ENCODE peak calls at places on chromosomes 4 and X, in five cellular contexts. O is testis, D is ovary, Q is IMR-90, X is A549. P is an unnamed sample.

GRCh38 chr4:86306816-86307215 is 53.0 kb downstream of the MAPK10 start:
- DNase-seq in O (no peak), D (no peak), Q (peak), X (no peak), P (no peak)

GRCh38 chr4:133559987-133560386 is 410.9 kb downstream of the PCDH10 start:
- DNase-seq in O (no peak), D (no peak), Q (no peak), X (no peak), P (peak)

GRCh38 chr4:5753766-5754528 is 42.9 kb downstream of the EVC start:
- DNase-seq in O (no peak), D (no peak), Q (peak), X (peak), P (no peak)

GRCh38 chr4:40245794-40246546 is 49.1 kb downstream of the RHOH start:
- DNase-seq in O (no peak), D (no peak), Q (no peak), X (no peak), P (no peak)

GRCh38 chrX:11792461-11793421 is 34.7 kb downstream of the MSL3 start:
- DNase-seq in O (no peak), D (no peak), Q (no peak), X (peak), P (peak)

GRCh38 chr4:30825008-30825765 is 105.0 kb downstream of the PCDH7 start:
- DNase-seq in O (no peak), D (no peak), Q (peak), X (no peak), P (no peak)

GRCh38 chrX:106278951-106279350 is 110.8 kb downstream of the PWWP3B start:
- DNase-seq in O (no peak), D (no peak), Q (no peak), X (no peak), P (no peak)

GRCh38 chr4:152352645-152353116 is 183.2 kb downstream of the FBXW7 start:
- DNase-seq in O (peak), D (peak), Q (peak), X (peak), P (no peak)

GRCh38 chrX:115233497-115234219 is at the start of gene LRCH2:
- DNase-seq in O (peak), D (peak), Q (peak), X (no peak), P (peak)

GRCh38 chr4:72302981-72303704 is 265.9 kb downstream of the ADAMTS3 start:
- DNase-seq in O (peak), D (no peak), Q (peak), X (peak), P (no peak)

GRCh38 chrX:139091086-139091485 is 379.6 kb upstream of the FGF13 start:
- DNase-seq in O (peak), D (no peak), Q (no peak), X (no peak), P (no peak)

GRCh38 chr4:138259801-138260200 is 17.7 kb upstream of the SLC7A11 start:
- DNase-seq in O (no peak), D (no peak), Q (peak), X (no peak), P (no peak)

GRCh38 chr4:169014581-169014980 is 4.5 kb upstream of the CBR4 start:
- DNase-seq in O (no peak), D (no peak), Q (no peak), X (peak), P (no peak)

GRCh38 chrX:24395775-24396174 is 35.3 kb downstream of the SUPT20HL1 start:
- DNase-seq in O (peak), D (no peak), Q (peak), X (peak), P (no peak)

GRCh38 chr4:138834029-138834428 is 181.6 kb upstream of the NOCT start:
- DNase-seq in O (no peak), D (no peak), Q (no peak), X (no peak), P (no peak)

GRCh38 chrX:40050532-40050931 is 47.2 kb downstream of the BCOR start:
- DNase-seq in O (no peak), D (no peak), Q (no peak), X (peak), P (no peak)

GRCh38 chr4:173752610-173753009 is 222.6 kb upstream of the HAND2 start:
- DNase-seq in O (peak), D (no peak), Q (peak), X (peak), P (no peak)

GRCh38 chr4:123405212-123405856 is 8.7 kb downstream of the SPRY1 start:
- DNase-seq in O (no peak), D (no peak), Q (no peak), X (no peak), P (no peak)

GRCh38 chrX:110699109-110699508 is 96.5 kb downstream of the CHRDL1 start:
- DNase-seq in O (no peak), D (no peak), Q (no peak), X (no peak), P (no peak)

GRCh38 chrX:71514367-71515038 is 18.4 kb upstream of the OGT start:
- DNase-seq in O (no peak), D (no peak), Q (no peak), X (no peak), P (no peak)

GRCh38 chr4:74975848-74976824 is 43.2 kb downstream of the PARM1 start:
- DNase-seq in O (no peak), D (no peak), Q (no peak), X (no peak), P (no peak)

GRCh38 chr4:25861951-25862410 is 807 bp downstream of the SEL1L3 start:
- DNase-seq in O (peak), D (no peak), Q (peak), X (peak), P (peak)

GRCh38 chrX:10628906-10629305 is 8.5 kb upstream of the MID1 start:
- DNase-seq in O (no peak), D (no peak), Q (no peak), X (no peak), P (no peak)

GRCh38 chr4:137599766-137600165 is 67.5 kb upstream of the PCDH18 start:
- DNase-seq in O (no peak), D (no peak), Q (no peak), X (no peak), P (no peak)

GRCh38 chrX:27380163-27380845 is 82.8 kb downstream of the PPP4R3C start:
- DNase-seq in O (no peak), D (no peak), Q (no peak), X (no peak), P (no peak)

GRCh38 chr4:70703695-70704332 is 15.5 kb downstream of the UTP3 start:
- DNase-seq in O (peak), D (no peak), Q (peak), X (no peak), P (no peak)

GRCh38 chr4:172938870-172939269 is 229.7 kb upstream of the GALNT7 start:
- DNase-seq in O (no peak), D (no peak), Q (no peak), X (no peak), P (no peak)

GRCh38 chrX:153981771-153982533 is 9.4 kb downstream of the TMEM187 start:
- DNase-seq in O (peak), D (peak), Q (no peak), X (no peak), P (peak)

GRCh38 chr4:153432971-153433752 is 33.0 kb upstream of the TMEM131L start:
- DNase-seq in O (peak), D (peak), Q (peak), X (peak), P (no peak)

GRCh38 chr4:118012142-118012541 is 22.1 kb upstream of the NDST3 start:
- DNase-seq in O (no peak), D (no peak), Q (peak), X (no peak), P (no peak)

GRCh38 chr4:182916483-182917181 is 554 bp downstream of the DCTD start:
- DNase-seq in O (peak), D (peak), Q (peak), X (peak), P (peak)

GRCh38 chrX:16946971-16947562 is 609 bp downstream of the REPS2 start:
- DNase-seq in O (peak), D (peak), Q (no peak), X (no peak), P (no peak)

GRCh38 chrX:11663875-11664210 is 1.9 kb downstream of the ARHGAP6 start:
- DNase-seq in O (no peak), D (no peak), Q (no peak), X (peak), P (no peak)

GRCh38 chr4:128068927-128069326 is 7.8 kb downstream of the LARP1B start:
- DNase-seq in O (peak), D (no peak), Q (peak), X (peak), P (no peak)

GRCh38 chr4:159002950-159003349 is 99.9 kb upstream of the RAPGEF2 start:
- DNase-seq in O (no peak), D (no peak), Q (peak), X (no peak), P (no peak)

GRCh38 chr4:48339642-48340041 is 1.7 kb upstream of the SLAIN2 start:
- DNase-seq in O (no peak), D (no peak), Q (no peak), X (no peak), P (no peak)

GRCh38 chr4:48342559-48342878 is 1.2 kb downstream of the SLAIN2 start:
- DNase-seq in O (no peak), D (no peak), Q (no peak), X (no peak), P (no peak)

GRCh38 chr4:48341776-48342558 is 638 bp downstream of the SLAIN2 start:
- DNase-seq in O (peak), D (peak), Q (peak), X (no peak), P (peak)

GRCh38 chr4:48340905-48341775 is at the start of gene SLAIN2:
- DNase-seq in O (peak), D (peak), Q (peak), X (peak), P (peak)

GRCh38 chr4:48340276-48340904 is 939 bp upstream of the SLAIN2 start:
- DNase-seq in O (no peak), D (no peak), Q (peak), X (no peak), P (no peak)
- H3K4me3 ChIP-seq in O (peak), D (peak), Q (peak), X (peak), P (peak)

GRCh38 chr4:100696531-100696930 is 178.7 kb upstream of the EMCN start:
- DNase-seq in O (no peak), D (no peak), Q (no peak), X (no peak), P (no peak)

GRCh38 chr4:100695871-100696270 is 178.0 kb upstream of the EMCN start:
- DNase-seq in O (no peak), D (no peak), Q (no peak), X (no peak), P (no peak)

GRCh38 chr4:100694467-100694866 is 176.6 kb upstream of the EMCN start:
- DNase-seq in O (no peak), D (no peak), Q (no peak), X (no peak), P (no peak)

GRCh38 chr4:100690812-100691211 is 173.0 kb upstream of the EMCN start:
- DNase-seq in O (no peak), D (no peak), Q (no peak), X (no peak), P (no peak)

GRCh38 chr4:100695039-100695654 is 177.3 kb upstream of the EMCN start:
- DNase-seq in O (no peak), D (no peak), Q (no peak), X (no peak), P (no peak)
- TF ChIP-seq POLR2A in O (no peak), D (no peak), Q (no peak), X (no peak), P (no peak)

GRCh38 chrX:13373807-13374187 is 53.9 kb upstream of the ATXN3L start:
- DNase-seq in O (no peak), D (no peak), Q (peak), X (no peak), P (no peak)
- H3K27ac ChIP-seq in O (no peak), D (no peak), Q (peak), X (peak), P (no peak)

DNA sequence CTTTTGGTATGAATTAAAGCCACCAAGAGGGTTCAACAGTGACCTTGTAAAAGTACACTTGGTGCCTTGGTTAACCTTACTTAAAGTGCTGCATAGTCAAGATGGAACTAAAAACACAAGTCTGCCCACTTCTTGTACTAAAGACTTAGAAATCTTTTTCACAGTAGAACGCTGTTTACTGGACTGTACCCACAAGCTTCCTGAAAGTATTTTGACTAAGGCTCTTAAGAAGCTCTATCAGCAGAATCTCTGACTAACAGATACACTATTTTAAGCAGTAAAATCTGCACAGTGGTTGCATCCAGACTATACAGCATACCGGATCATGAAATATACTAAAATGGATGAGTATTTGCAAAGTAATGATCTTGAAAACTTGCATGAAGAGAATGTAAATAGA is 7.2 kb downstream of the RAB28 start:
- DNase-seq in O (no peak), D (no peak), Q (peak), X (no peak), P (no peak)
- H3K4me3 ChIP-seq in O (no peak), D (no peak), Q (no peak), X (no peak), P (no peak)

DNA sequence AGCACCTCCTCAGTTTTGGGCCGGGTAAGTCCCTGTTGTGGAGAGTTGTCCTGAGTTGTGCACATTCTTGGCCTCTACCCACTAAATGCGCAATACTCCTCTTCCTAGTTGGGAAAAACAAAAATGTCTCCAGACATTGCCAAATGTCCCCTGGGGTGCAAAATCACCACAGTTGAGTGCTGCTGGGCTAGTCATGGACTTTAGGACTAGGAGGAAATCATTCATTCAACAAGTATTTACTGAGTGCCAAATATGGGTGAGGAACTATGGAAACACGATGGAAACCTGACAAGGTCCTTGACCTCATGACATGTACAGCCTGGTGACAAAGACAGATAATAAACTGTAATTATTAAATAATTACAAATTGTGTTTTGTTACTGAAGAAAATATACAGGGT is 71.6 kb downstream of the STX18 start:
- DNase-seq in O (no peak), D (no peak), Q (no peak), X (no peak), P (no peak)
- TF ChIP-seq POLR2A in O (no peak), D (no peak), Q (no peak), X (no peak), P (no peak)

GRCh38 chr4:89425023-89425422 is 117.4 kb upstream of the GPRIN3 start:
- DNase-seq in O (no peak), D (no peak), Q (no peak), X (no peak), P (no peak)
- H3K27ac ChIP-seq in O (no peak), D (no peak), Q (no peak), X (no peak), P (no peak)

GRCh38 chr4:80500593-80500992 is 165.1 kb downstream of the CFAP299 start:
- DNase-seq in O (no peak), D (no peak), Q (no peak), X (no peak), P (no peak)
- H3K4me3 ChIP-seq in O (no peak), D (no peak), Q (no peak), X (no peak), P (no peak)

GRCh38 chrX:112646651-112647050 is 33.1 kb downstream of the LHFPL1 start:
- DNase-seq in O (no peak), D (no peak), Q (no peak), X (no peak), P (no peak)
- TF ChIP-seq POLR2A in O (no peak), D (no peak), Q (no peak), X (no peak), P (no peak)

GRCh38 chr4:2753444-2753843 is 2.7 kb downstream of the TNIP2 start:
- DNase-seq in O (peak), D (no peak), Q (no peak), X (no peak), P (no peak)

GRCh38 chr4:2754848-2755820 is 1.0 kb downstream of the TNIP2 start:
- DNase-seq in O (no peak), D (peak), Q (no peak), X (no peak), P (no peak)

GRCh38 chr4:2756691-2757350 is 685 bp upstream of the TNIP2 start:
- DNase-seq in O (no peak), D (no peak), Q (no peak), X (no peak), P (no peak)

GRCh38 chr4:2757426-2757825 is 1.3 kb upstream of the TNIP2 start:
- DNase-seq in O (no peak), D (no peak), Q (no peak), X (no peak), P (no peak)

GRCh38 chr4:2755821-2756690 is at the start of gene TNIP2:
- DNase-seq in O (peak), D (peak), Q (peak), X (peak), P (peak)
- H3K27ac ChIP-seq in O (peak), D (no peak), Q (peak), X (peak), P (peak)

DNA sequence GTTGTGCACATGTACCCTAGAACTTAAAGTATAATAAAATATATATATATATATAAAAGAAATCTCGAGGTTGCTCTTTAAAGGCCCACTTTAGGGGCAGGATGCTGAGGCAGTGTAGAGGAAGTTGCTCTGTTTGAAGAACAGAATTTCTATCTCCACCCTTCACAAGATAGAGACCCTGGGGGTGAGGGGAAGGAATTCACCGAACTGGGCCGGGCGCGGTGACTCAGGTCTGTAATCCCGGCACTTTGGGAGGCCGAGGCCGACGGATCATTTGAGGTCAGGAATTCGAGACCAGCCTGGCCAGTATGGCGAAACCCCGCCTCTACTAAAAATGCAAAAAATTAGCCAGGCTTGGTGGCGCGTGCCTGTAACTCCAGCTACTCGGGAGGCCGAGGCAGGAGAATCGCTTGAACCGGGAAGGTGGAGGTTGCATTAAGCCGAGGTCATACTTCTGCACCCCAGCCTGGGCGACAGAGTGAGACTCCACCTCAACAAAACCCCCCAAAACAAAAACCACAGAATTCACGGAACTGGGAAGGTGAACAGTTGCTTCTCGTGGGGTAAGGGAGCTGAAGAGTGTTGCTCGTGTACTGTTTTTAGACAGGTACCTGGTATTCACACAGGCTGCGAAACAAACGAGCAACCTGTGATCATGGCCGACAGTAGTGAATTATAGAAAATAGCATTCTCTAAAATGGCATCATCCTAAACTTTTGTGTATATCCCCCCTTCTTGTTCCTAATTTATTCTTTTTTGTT is 6.2 kb downstream of the PLAC8 start:
- DNase-seq in O (no peak), D (no peak), Q (no peak), X (no peak), P (no peak)
- H3K4me3 ChIP-seq in O (no peak), D (no peak), Q (no peak), X (no peak), P (no peak)